ENCODE peak calls at places on chromosomes 3 and 15, in eight cellular contexts. S, O, V, H, P, D, F and E are unnamed samples. For H3K36me3 and H3K4me1, the result is how much of the 10 kb centered on the place peaks cover.

GRCh38 chr3:144375122-144375521 is 403.5 kb downstream of the DIPK2A start:
- DNase-seq in S (no peak), O (no peak), V (no peak), H (no peak), P (no peak), D (no peak), F (no peak), E (no peak)

GRCh38 chr3:45807645-45808540 is 11.6 kb upstream of the SLC6A20 start:
- DNase-seq in S (no peak), O (no peak), V (no peak), H (no peak), P (no peak), D (no peak), F (no peak), E (no peak)

GRCh38 chr3:9809239-9809614 is 835 bp upstream of the TTLL3 start:
- DNase-seq in S (no peak), O (no peak), V (no peak), H (no peak), P (no peak), D (peak), F (no peak), E (peak)

GRCh38 chr3:172139528-172140276 is 100.3 kb downstream of the FNDC3B start:
- DNase-seq in S (no peak), O (no peak), V (no peak), H (no peak), P (no peak), D (no peak), F (no peak), E (no peak)

GRCh38 chr3:102182162-102182561 is 252.7 kb upstream of the ZPLD1 start:
- DNase-seq in S (no peak), O (no peak), V (peak), H (no peak), P (peak), D (peak), F (no peak), E (no peak)

GRCh38 chr3:61559108-61559731 is 2.2 kb upstream of the PTPRG start:
- DNase-seq in S (no peak), O (no peak), V (no peak), H (no peak), P (no peak), D (no peak), F (no peak), E (no peak)

GRCh38 chr3:56795807-56796185 is 6.0 kb downstream of the ARHGEF3 start:
- DNase-seq in S (no peak), O (no peak), V (no peak), H (no peak), P (no peak), D (no peak), F (no peak), E (peak)

GRCh38 chr3:46065294-46065705 is 38.0 kb upstream of the XCR1 start:
- DNase-seq in S (no peak), O (no peak), V (no peak), H (no peak), P (peak), D (peak), F (no peak), E (peak)

GRCh38 chr3:127074900-127075360 is 92.0 kb downstream of the PLXNA1 start:
- DNase-seq in S (peak), O (no peak), V (no peak), H (peak), P (peak), D (no peak), F (no peak), E (no peak)

GRCh38 chr3:43077708-43078107 is 28.2 kb downstream of the POMGNT2 start:
- DNase-seq in S (no peak), O (no peak), V (no peak), H (no peak), P (no peak), D (no peak), F (no peak), E (no peak)

GRCh38 chr3:43082457-43082856 is 23.4 kb downstream of the POMGNT2 start:
- DNase-seq in S (no peak), O (no peak), V (no peak), H (no peak), P (no peak), D (no peak), F (no peak), E (no peak)

GRCh38 chr3:43079536-43080332 is 26.1 kb downstream of the POMGNT2 start:
- DNase-seq in S (no peak), O (no peak), V (no peak), H (no peak), P (no peak), D (no peak), F (no peak), E (no peak)

GRCh38 chr3:43081796-43082195 is 24.1 kb downstream of the POMGNT2 start:
- DNase-seq in S (no peak), O (no peak), V (no peak), H (no peak), P (no peak), D (no peak), F (no peak), E (no peak)

GRCh38 chr3:43080726-43081568 is 24.9 kb downstream of the POMGNT2 start:
- DNase-seq in S (no peak), O (no peak), V (no peak), H (no peak), P (no peak), D (no peak), F (no peak), E (peak)
- H3K36me3 ChIP-seq in S (under half), O (under half), V (under half), H (under half), P (under half), D (under half), F (under half), E (under half)

DNA sequence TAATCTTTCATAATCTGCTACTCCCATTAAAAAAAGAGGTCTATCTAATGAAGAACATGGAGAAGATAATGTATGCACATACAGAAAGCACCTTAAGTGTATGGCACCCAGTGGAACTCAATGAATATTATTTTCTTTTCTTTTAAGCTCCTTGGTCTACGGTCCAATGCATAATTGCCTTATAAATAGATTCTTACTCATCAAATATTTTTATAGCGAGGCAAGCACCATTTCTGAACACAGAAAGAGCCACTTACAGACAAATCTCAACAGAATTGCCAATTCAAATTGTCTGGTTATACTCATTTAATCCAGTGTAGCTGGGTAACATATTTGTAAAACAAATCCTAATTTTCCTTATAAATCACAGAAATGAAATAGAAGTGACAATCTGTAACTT is 6.3 kb downstream of the PDZRN3 start:
- DNase-seq in S (no peak), O (no peak), V (no peak), H (no peak), P (peak), D (no peak), F (no peak), E (no peak)
- H3K4me1 ChIP-seq in S (under half), O (under half), V (under half), H (under half), P (under half), D (half or more), F (under half), E (under half)

GRCh38 chr3:53885239-53885638 is 3.3 kb upstream of the ACTR8 start:
- DNase-seq in S (no peak), O (no peak), V (no peak), H (no peak), P (peak), D (no peak), F (no peak), E (no peak)

GRCh38 chr3:53880396-53881345 is 1.3 kb downstream of the ACTR8 start:
- DNase-seq in S (no peak), O (no peak), V (no peak), H (no peak), P (peak), D (no peak), F (no peak), E (no peak)

GRCh38 chr3:53881691-53882593 is at the start of gene ACTR8:
- DNase-seq in S (peak), O (peak), V (peak), H (peak), P (peak), D (peak), F (peak), E (peak)

GRCh38 chr3:53884623-53885022 is 2.7 kb upstream of the ACTR8 start:
- DNase-seq in S (no peak), O (no peak), V (no peak), H (no peak), P (no peak), D (no peak), F (no peak), E (no peak)

DNA sequence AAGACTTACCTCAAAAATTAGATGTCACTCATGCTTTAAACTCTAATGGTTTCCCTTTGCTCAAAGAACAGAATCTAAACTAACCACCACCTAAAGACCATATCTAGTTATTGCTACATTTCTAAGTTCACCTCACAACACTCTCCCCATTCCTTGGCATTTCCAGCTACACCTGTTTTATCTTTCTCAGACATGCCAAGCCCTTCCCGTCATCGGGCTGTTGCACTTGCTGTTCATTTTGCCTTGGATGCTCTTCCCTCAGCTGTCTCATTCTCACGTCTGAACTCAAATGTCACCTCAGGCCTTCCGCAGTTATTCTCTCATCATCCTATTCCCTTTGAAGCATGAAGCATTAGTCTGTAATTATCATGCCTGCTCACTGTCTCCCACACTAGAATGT is 1.1 kb upstream of the ACTR8 start:
- DNase-seq in S (no peak), O (no peak), V (no peak), H (no peak), P (no peak), D (no peak), F (no peak), E (no peak)
- TF ChIP-seq POLR2A in S (no peak), O (no peak), V (no peak), H (no peak), P (no peak), D (no peak), F (no peak), E (no peak)

GRCh38 chr15:72778796-72779195 is 4.8 kb downstream of the ADPGK start:
- DNase-seq in S (no peak), O (no peak), V (no peak), H (no peak), P (peak), D (no peak), F (no peak), E (no peak)
- H3K36me3 ChIP-seq in S (under half), O (under half), V (under half), H (under half), P (under half), D (under half), F (under half), E (under half)

GRCh38 chr15:90394074-90394473 is 6.0 kb downstream of the IQGAP1 start:
- DNase-seq in S (no peak), O (no peak), V (no peak), H (no peak), P (no peak), D (no peak), F (no peak), E (no peak)

GRCh38 chr15:90389513-90389912 is 1.5 kb downstream of the IQGAP1 start:
- DNase-seq in S (no peak), O (no peak), V (no peak), H (no peak), P (no peak), D (no peak), F (no peak), E (no peak)

GRCh38 chr15:90396321-90396720 is 8.3 kb downstream of the IQGAP1 start:
- DNase-seq in S (no peak), O (no peak), V (no peak), H (no peak), P (no peak), D (no peak), F (no peak), E (no peak)

GRCh38 chr15:90394702-90395442 is 6.8 kb downstream of the IQGAP1 start:
- DNase-seq in S (no peak), O (no peak), V (no peak), H (no peak), P (no peak), D (no peak), F (no peak), E (no peak)

GRCh38 chr15:90393040-90393439 is 5.0 kb downstream of the IQGAP1 start:
- DNase-seq in S (no peak), O (no peak), V (no peak), H (no peak), P (no peak), D (no peak), F (no peak), E (no peak)
- H3K4me1 ChIP-seq in S (half or more), O (under half), V (under half), H (under half), P (under half), D (half or more), F (under half), E (half or more)

GRCh38 chr15:44729394-44729913 is 6.9 kb upstream of the TRIM69 start:
- DNase-seq in S (peak), O (peak), V (no peak), H (no peak), P (peak), D (peak), F (no peak), E (no peak)
- TF ChIP-seq POLR2A in S (no peak), O (no peak), V (no peak), H (no peak), P (no peak), D (no peak), F (no peak), E (no peak)